ENCODE peak calls at places on chromosomes 13 and 19, in eight cellular contexts. One of them, this sample, is unnamed.

GRCh38 chr13:52010890-52011689 is at the start of gene ATP7B:
- ATAC-seq in naive thymus-derived CD4-positive, alpha-beta T cell: no peak
- ATAC-seq in activated naive CD4-positive, alpha-beta T cell treated with anti-CD3 and anti-CD28 coated beads, Interleukin-2, amount 50 U/mL, for 72 hours: peak
- ATAC-seq in activated T-cell treated with anti-CD3 and anti-CD28 coated beads, Interleukin-2, amount 50 U/mL, for 4 hours: peak
- ATAC-seq in HepG2: peak
- ATAC-seq in body of pancreas: peak
- ATAC-seq in CD4-positive, alpha-beta T cell: no peak
- ATAC-seq in stimulated activated naive CD8-positive, alpha-beta T cell treated with anti-CD3 and anti-CD28 coated beads, Interleukin-15, amount 100 ng/mL, for 72 hours: peak
- ATAC-seq in this sample: no peak

GRCh38 chr19:5918463-5919079 is 4.5 kb downstream of the CAPS start:
- ATAC-seq in activated T-cell treated with anti-CD3 and anti-CD28 coated beads, Interleukin-2, amount 50 U/mL, for 4 hours: no peak
- ATAC-seq in activated naive CD4-positive, alpha-beta T cell treated with anti-CD3 and anti-CD28 coated beads, Interleukin-2, amount 50 U/mL, for 72 hours: no peak
- ATAC-seq in naive thymus-derived CD4-positive, alpha-beta T cell: no peak
- ATAC-seq in stimulated activated naive CD8-positive, alpha-beta T cell treated with anti-CD3 and anti-CD28 coated beads, Interleukin-15, amount 100 ng/mL, for 72 hours: no peak
- ATAC-seq in CD4-positive, alpha-beta T cell: no peak
- ATAC-seq in body of pancreas: no peak
- ATAC-seq in HepG2: no peak
- ATAC-seq in this sample: no peak

GRCh38 chr19:51473009-51473707 is 5.2 kb upstream of the CEACAM18 start:
- ATAC-seq in naive thymus-derived CD4-positive, alpha-beta T cell: peak
- ATAC-seq in stimulated activated naive CD8-positive, alpha-beta T cell treated with anti-CD3 and anti-CD28 coated beads, Interleukin-15, amount 100 ng/mL, for 72 hours: peak
- ATAC-seq in HepG2: peak
- ATAC-seq in body of pancreas: peak
- ATAC-seq in CD4-positive, alpha-beta T cell: peak
- ATAC-seq in activated T-cell treated with anti-CD3 and anti-CD28 coated beads, Interleukin-2, amount 50 U/mL, for 4 hours: peak
- ATAC-seq in activated naive CD4-positive, alpha-beta T cell treated with anti-CD3 and anti-CD28 coated beads, Interleukin-2, amount 50 U/mL, for 72 hours: peak
- ATAC-seq in this sample: peak

GRCh38 chr19:36103842-36104552 is 6.9 kb upstream of the OVOL3 start:
- ATAC-seq in body of pancreas: no peak
- ATAC-seq in stimulated activated naive CD8-positive, alpha-beta T cell treated with anti-CD3 and anti-CD28 coated beads, Interleukin-15, amount 100 ng/mL, for 72 hours: no peak
- ATAC-seq in CD4-positive, alpha-beta T cell: no peak
- ATAC-seq in activated naive CD4-positive, alpha-beta T cell treated with anti-CD3 and anti-CD28 coated beads, Interleukin-2, amount 50 U/mL, for 72 hours: no peak
- ATAC-seq in HepG2: no peak
- ATAC-seq in activated T-cell treated with anti-CD3 and anti-CD28 coated beads, Interleukin-2, amount 50 U/mL, for 4 hours: no peak
- ATAC-seq in naive thymus-derived CD4-positive, alpha-beta T cell: no peak
- ATAC-seq in this sample: no peak

GRCh38 chr13:91586609-91587008 is 188.2 kb downstream of the GPC5 start:
- ATAC-seq in HepG2: no peak
- ATAC-seq in naive thymus-derived CD4-positive, alpha-beta T cell: no peak
- ATAC-seq in activated T-cell treated with anti-CD3 and anti-CD28 coated beads, Interleukin-2, amount 50 U/mL, for 4 hours: no peak
- ATAC-seq in stimulated activated naive CD8-positive, alpha-beta T cell treated with anti-CD3 and anti-CD28 coated beads, Interleukin-15, amount 100 ng/mL, for 72 hours: no peak
- ATAC-seq in body of pancreas: no peak
- ATAC-seq in activated naive CD4-positive, alpha-beta T cell treated with anti-CD3 and anti-CD28 coated beads, Interleukin-2, amount 50 U/mL, for 72 hours: no peak
- ATAC-seq in CD4-positive, alpha-beta T cell: no peak
- ATAC-seq in this sample: no peak

GRCh38 chr13:30000373-30000770 is 150.0 kb upstream of the UBL3 start:
- ATAC-seq in HepG2: no peak
- ATAC-seq in activated naive CD4-positive, alpha-beta T cell treated with anti-CD3 and anti-CD28 coated beads, Interleukin-2, amount 50 U/mL, for 72 hours: no peak
- ATAC-seq in body of pancreas: no peak
- ATAC-seq in stimulated activated naive CD8-positive, alpha-beta T cell treated with anti-CD3 and anti-CD28 coated beads, Interleukin-15, amount 100 ng/mL, for 72 hours: no peak
- ATAC-seq in activated T-cell treated with anti-CD3 and anti-CD28 coated beads, Interleukin-2, amount 50 U/mL, for 4 hours: no peak
- ATAC-seq in CD4-positive, alpha-beta T cell: no peak
- ATAC-seq in naive thymus-derived CD4-positive, alpha-beta T cell: no peak
- ATAC-seq in this sample: no peak

GRCh38 chr13:109745702-109746101 is 40.7 kb downstream of the IRS2 start:
- ATAC-seq in HepG2: no peak
- ATAC-seq in body of pancreas: no peak
- ATAC-seq in CD4-positive, alpha-beta T cell: no peak
- ATAC-seq in activated naive CD4-positive, alpha-beta T cell treated with anti-CD3 and anti-CD28 coated beads, Interleukin-2, amount 50 U/mL, for 72 hours: no peak
- ATAC-seq in stimulated activated naive CD8-positive, alpha-beta T cell treated with anti-CD3 and anti-CD28 coated beads, Interleukin-15, amount 100 ng/mL, for 72 hours: no peak
- ATAC-seq in naive thymus-derived CD4-positive, alpha-beta T cell: no peak
- ATAC-seq in activated T-cell treated with anti-CD3 and anti-CD28 coated beads, Interleukin-2, amount 50 U/mL, for 4 hours: no peak
- ATAC-seq in this sample: no peak

GRCh38 chr19:46351241-46352041 is 4.6 kb downstream of the PPP5C start:
- ATAC-seq in HepG2: no peak
- ATAC-seq in naive thymus-derived CD4-positive, alpha-beta T cell: no peak
- ATAC-seq in CD4-positive, alpha-beta T cell: peak
- ATAC-seq in activated naive CD4-positive, alpha-beta T cell treated with anti-CD3 and anti-CD28 coated beads, Interleukin-2, amount 50 U/mL, for 72 hours: no peak
- ATAC-seq in activated T-cell treated with anti-CD3 and anti-CD28 coated beads, Interleukin-2, amount 50 U/mL, for 4 hours: no peak
- ATAC-seq in stimulated activated naive CD8-positive, alpha-beta T cell treated with anti-CD3 and anti-CD28 coated beads, Interleukin-15, amount 100 ng/mL, for 72 hours: peak
- ATAC-seq in body of pancreas: peak
- ATAC-seq in this sample: peak

GRCh38 chr13:80359459-80360297 is 18.8 kb upstream of the SPRY2 start:
- ATAC-seq in body of pancreas: no peak
- ATAC-seq in naive thymus-derived CD4-positive, alpha-beta T cell: no peak
- ATAC-seq in stimulated activated naive CD8-positive, alpha-beta T cell treated with anti-CD3 and anti-CD28 coated beads, Interleukin-15, amount 100 ng/mL, for 72 hours: no peak
- ATAC-seq in activated T-cell treated with anti-CD3 and anti-CD28 coated beads, Interleukin-2, amount 50 U/mL, for 4 hours: no peak
- ATAC-seq in activated naive CD4-positive, alpha-beta T cell treated with anti-CD3 and anti-CD28 coated beads, Interleukin-2, amount 50 U/mL, for 72 hours: no peak
- ATAC-seq in CD4-positive, alpha-beta T cell: no peak
- ATAC-seq in HepG2: no peak
- ATAC-seq in this sample: no peak

GRCh38 chr19:13757805-13758772 is 6.2 kb upstream of the MRI1 start:
- ATAC-seq in activated naive CD4-positive, alpha-beta T cell treated with anti-CD3 and anti-CD28 coated beads, Interleukin-2, amount 50 U/mL, for 72 hours: no peak
- ATAC-seq in stimulated activated naive CD8-positive, alpha-beta T cell treated with anti-CD3 and anti-CD28 coated beads, Interleukin-15, amount 100 ng/mL, for 72 hours: no peak
- ATAC-seq in CD4-positive, alpha-beta T cell: no peak
- ATAC-seq in HepG2: no peak
- ATAC-seq in body of pancreas: no peak
- ATAC-seq in activated T-cell treated with anti-CD3 and anti-CD28 coated beads, Interleukin-2, amount 50 U/mL, for 4 hours: no peak
- ATAC-seq in naive thymus-derived CD4-positive, alpha-beta T cell: no peak
- ATAC-seq in this sample: no peak

GRCh38 chr13:79837741-79838450 is 356.9 kb downstream of the NDFIP2 start:
- ATAC-seq in activated T-cell treated with anti-CD3 and anti-CD28 coated beads, Interleukin-2, amount 50 U/mL, for 4 hours: no peak
- ATAC-seq in stimulated activated naive CD8-positive, alpha-beta T cell treated with anti-CD3 and anti-CD28 coated beads, Interleukin-15, amount 100 ng/mL, for 72 hours: no peak
- ATAC-seq in HepG2: no peak
- ATAC-seq in activated naive CD4-positive, alpha-beta T cell treated with anti-CD3 and anti-CD28 coated beads, Interleukin-2, amount 50 U/mL, for 72 hours: no peak
- ATAC-seq in naive thymus-derived CD4-positive, alpha-beta T cell: no peak
- ATAC-seq in CD4-positive, alpha-beta T cell: no peak
- ATAC-seq in body of pancreas: no peak
- ATAC-seq in this sample: no peak

GRCh38 chr19:6268382-6268771 is 11.4 kb downstream of the MLLT1 start:
- ATAC-seq in CD4-positive, alpha-beta T cell: no peak
- ATAC-seq in activated naive CD4-positive, alpha-beta T cell treated with anti-CD3 and anti-CD28 coated beads, Interleukin-2, amount 50 U/mL, for 72 hours: no peak
- ATAC-seq in stimulated activated naive CD8-positive, alpha-beta T cell treated with anti-CD3 and anti-CD28 coated beads, Interleukin-15, amount 100 ng/mL, for 72 hours: no peak
- ATAC-seq in HepG2: no peak
- ATAC-seq in activated T-cell treated with anti-CD3 and anti-CD28 coated beads, Interleukin-2, amount 50 U/mL, for 4 hours: no peak
- ATAC-seq in body of pancreas: no peak
- ATAC-seq in naive thymus-derived CD4-positive, alpha-beta T cell: no peak
- ATAC-seq in this sample: no peak

GRCh38 chr19:2341987-2342386 is 13.5 kb downstream of the SPPL2B start:
- ATAC-seq in stimulated activated naive CD8-positive, alpha-beta T cell treated with anti-CD3 and anti-CD28 coated beads, Interleukin-15, amount 100 ng/mL, for 72 hours: no peak
- ATAC-seq in CD4-positive, alpha-beta T cell: no peak
- ATAC-seq in body of pancreas: no peak
- ATAC-seq in activated T-cell treated with anti-CD3 and anti-CD28 coated beads, Interleukin-2, amount 50 U/mL, for 4 hours: no peak
- ATAC-seq in activated naive CD4-positive, alpha-beta T cell treated with anti-CD3 and anti-CD28 coated beads, Interleukin-2, amount 50 U/mL, for 72 hours: no peak
- ATAC-seq in HepG2: no peak
- ATAC-seq in naive thymus-derived CD4-positive, alpha-beta T cell: no peak
- ATAC-seq in this sample: no peak

GRCh38 chr19:38013913-38014575 is 107.0 kb downstream of the SIPA1L3 start:
- ATAC-seq in naive thymus-derived CD4-positive, alpha-beta T cell: no peak
- ATAC-seq in stimulated activated naive CD8-positive, alpha-beta T cell treated with anti-CD3 and anti-CD28 coated beads, Interleukin-15, amount 100 ng/mL, for 72 hours: no peak
- ATAC-seq in HepG2: no peak
- ATAC-seq in body of pancreas: no peak
- ATAC-seq in CD4-positive, alpha-beta T cell: no peak
- ATAC-seq in activated naive CD4-positive, alpha-beta T cell treated with anti-CD3 and anti-CD28 coated beads, Interleukin-2, amount 50 U/mL, for 72 hours: no peak
- ATAC-seq in activated T-cell treated with anti-CD3 and anti-CD28 coated beads, Interleukin-2, amount 50 U/mL, for 4 hours: no peak
- ATAC-seq in this sample: no peak

GRCh38 chr13:30685320-30685859 is 50.0 kb upstream of the ALOX5AP start:
- ATAC-seq in HepG2: no peak
- ATAC-seq in stimulated activated naive CD8-positive, alpha-beta T cell treated with anti-CD3 and anti-CD28 coated beads, Interleukin-15, amount 100 ng/mL, for 72 hours: no peak
- ATAC-seq in body of pancreas: no peak
- ATAC-seq in activated T-cell treated with anti-CD3 and anti-CD28 coated beads, Interleukin-2, amount 50 U/mL, for 4 hours: no peak
- ATAC-seq in naive thymus-derived CD4-positive, alpha-beta T cell: no peak
- ATAC-seq in activated naive CD4-positive, alpha-beta T cell treated with anti-CD3 and anti-CD28 coated beads, Interleukin-2, amount 50 U/mL, for 72 hours: no peak
- ATAC-seq in CD4-positive, alpha-beta T cell: no peak
- ATAC-seq in this sample: no peak

GRCh38 chr13:46759861-46760260 is 37.1 kb downstream of the ESD start:
- ATAC-seq in body of pancreas: peak
- ATAC-seq in activated naive CD4-positive, alpha-beta T cell treated with anti-CD3 and anti-CD28 coated beads, Interleukin-2, amount 50 U/mL, for 72 hours: no peak
- ATAC-seq in CD4-positive, alpha-beta T cell: no peak
- ATAC-seq in naive thymus-derived CD4-positive, alpha-beta T cell: peak
- ATAC-seq in activated T-cell treated with anti-CD3 and anti-CD28 coated beads, Interleukin-2, amount 50 U/mL, for 4 hours: no peak
- ATAC-seq in stimulated activated naive CD8-positive, alpha-beta T cell treated with anti-CD3 and anti-CD28 coated beads, Interleukin-15, amount 100 ng/mL, for 72 hours: no peak
- ATAC-seq in HepG2: no peak
- ATAC-seq in this sample: no peak

GRCh38 chr19:10288662-10289166 is 1.0 kb upstream of the ICAM5 start:
- ATAC-seq in HepG2: peak
- ATAC-seq in naive thymus-derived CD4-positive, alpha-beta T cell: no peak
- ATAC-seq in body of pancreas: no peak
- ATAC-seq in activated T-cell treated with anti-CD3 and anti-CD28 coated beads, Interleukin-2, amount 50 U/mL, for 4 hours: peak
- ATAC-seq in activated naive CD4-positive, alpha-beta T cell treated with anti-CD3 and anti-CD28 coated beads, Interleukin-2, amount 50 U/mL, for 72 hours: peak
- ATAC-seq in stimulated activated naive CD8-positive, alpha-beta T cell treated with anti-CD3 and anti-CD28 coated beads, Interleukin-15, amount 100 ng/mL, for 72 hours: peak
- ATAC-seq in CD4-positive, alpha-beta T cell: no peak
- ATAC-seq in this sample: peak

GRCh38 chr13:25046985-25047660 is 48.8 kb upstream of the PABPC3 start:
- ATAC-seq in CD4-positive, alpha-beta T cell: no peak
- ATAC-seq in body of pancreas: no peak
- ATAC-seq in naive thymus-derived CD4-positive, alpha-beta T cell: no peak
- ATAC-seq in stimulated activated naive CD8-positive, alpha-beta T cell treated with anti-CD3 and anti-CD28 coated beads, Interleukin-15, amount 100 ng/mL, for 72 hours: no peak
- ATAC-seq in HepG2: peak
- ATAC-seq in activated T-cell treated with anti-CD3 and anti-CD28 coated beads, Interleukin-2, amount 50 U/mL, for 4 hours: no peak
- ATAC-seq in activated naive CD4-positive, alpha-beta T cell treated with anti-CD3 and anti-CD28 coated beads, Interleukin-2, amount 50 U/mL, for 72 hours: no peak
- ATAC-seq in this sample: no peak

GRCh38 chr13:95553614-95554385 is 1.3 kb downstream of the CLDN10 start:
- ATAC-seq in naive thymus-derived CD4-positive, alpha-beta T cell: peak
- ATAC-seq in stimulated activated naive CD8-positive, alpha-beta T cell treated with anti-CD3 and anti-CD28 coated beads, Interleukin-15, amount 100 ng/mL, for 72 hours: peak
- ATAC-seq in activated naive CD4-positive, alpha-beta T cell treated with anti-CD3 and anti-CD28 coated beads, Interleukin-2, amount 50 U/mL, for 72 hours: no peak
- ATAC-seq in activated T-cell treated with anti-CD3 and anti-CD28 coated beads, Interleukin-2, amount 50 U/mL, for 4 hours: no peak
- ATAC-seq in CD4-positive, alpha-beta T cell: no peak
- ATAC-seq in HepG2: no peak
- ATAC-seq in body of pancreas: peak
- ATAC-seq in this sample: no peak

GRCh38 chr13:91144054-91144453 is 203.4 kb upstream of the MIR17HG start:
- ATAC-seq in CD4-positive, alpha-beta T cell: no peak
- ATAC-seq in activated naive CD4-positive, alpha-beta T cell treated with anti-CD3 and anti-CD28 coated beads, Interleukin-2, amount 50 U/mL, for 72 hours: no peak
- ATAC-seq in HepG2: no peak
- ATAC-seq in body of pancreas: no peak
- ATAC-seq in stimulated activated naive CD8-positive, alpha-beta T cell treated with anti-CD3 and anti-CD28 coated beads, Interleukin-15, amount 100 ng/mL, for 72 hours: no peak
- ATAC-seq in activated T-cell treated with anti-CD3 and anti-CD28 coated beads, Interleukin-2, amount 50 U/mL, for 4 hours: no peak
- ATAC-seq in naive thymus-derived CD4-positive, alpha-beta T cell: peak
- ATAC-seq in this sample: no peak

GRCh38 chr13:110924639-110924934 is 9.7 kb upstream of the ANKRD10 start:
- ATAC-seq in stimulated activated naive CD8-positive, alpha-beta T cell treated with anti-CD3 and anti-CD28 coated beads, Interleukin-15, amount 100 ng/mL, for 72 hours: no peak
- ATAC-seq in activated naive CD4-positive, alpha-beta T cell treated with anti-CD3 and anti-CD28 coated beads, Interleukin-2, amount 50 U/mL, for 72 hours: no peak
- ATAC-seq in body of pancreas: no peak
- ATAC-seq in HepG2: no peak
- ATAC-seq in naive thymus-derived CD4-positive, alpha-beta T cell: no peak
- ATAC-seq in CD4-positive, alpha-beta T cell: no peak
- ATAC-seq in activated T-cell treated with anti-CD3 and anti-CD28 coated beads, Interleukin-2, amount 50 U/mL, for 4 hours: no peak
- ATAC-seq in this sample: no peak

GRCh38 chr13:35252536-35253205 is 223.8 kb downstream of the MAB21L1 start:
- ATAC-seq in activated T-cell treated with anti-CD3 and anti-CD28 coated beads, Interleukin-2, amount 50 U/mL, for 4 hours: no peak
- ATAC-seq in HepG2: no peak
- ATAC-seq in activated naive CD4-positive, alpha-beta T cell treated with anti-CD3 and anti-CD28 coated beads, Interleukin-2, amount 50 U/mL, for 72 hours: no peak
- ATAC-seq in body of pancreas: no peak
- ATAC-seq in stimulated activated naive CD8-positive, alpha-beta T cell treated with anti-CD3 and anti-CD28 coated beads, Interleukin-15, amount 100 ng/mL, for 72 hours: peak
- ATAC-seq in naive thymus-derived CD4-positive, alpha-beta T cell: no peak
- ATAC-seq in CD4-positive, alpha-beta T cell: no peak
- ATAC-seq in this sample: no peak

GRCh38 chr19:17766543-17767131 is 15.4 kb downstream of the FCHO1 start:
- ATAC-seq in body of pancreas: peak
- ATAC-seq in activated naive CD4-positive, alpha-beta T cell treated with anti-CD3 and anti-CD28 coated beads, Interleukin-2, amount 50 U/mL, for 72 hours: no peak
- ATAC-seq in stimulated activated naive CD8-positive, alpha-beta T cell treated with anti-CD3 and anti-CD28 coated beads, Interleukin-15, amount 100 ng/mL, for 72 hours: no peak
- ATAC-seq in activated T-cell treated with anti-CD3 and anti-CD28 coated beads, Interleukin-2, amount 50 U/mL, for 4 hours: peak
- ATAC-seq in HepG2: peak
- ATAC-seq in CD4-positive, alpha-beta T cell: peak
- ATAC-seq in naive thymus-derived CD4-positive, alpha-beta T cell: peak
- ATAC-seq in this sample: no peak

GRCh38 chr19:46691948-46692347 is 25.0 kb downstream of the PRKD2 start:
- ATAC-seq in naive thymus-derived CD4-positive, alpha-beta T cell: no peak
- ATAC-seq in stimulated activated naive CD8-positive, alpha-beta T cell treated with anti-CD3 and anti-CD28 coated beads, Interleukin-15, amount 100 ng/mL, for 72 hours: no peak
- ATAC-seq in CD4-positive, alpha-beta T cell: no peak
- ATAC-seq in activated T-cell treated with anti-CD3 and anti-CD28 coated beads, Interleukin-2, amount 50 U/mL, for 4 hours: no peak
- ATAC-seq in body of pancreas: no peak
- ATAC-seq in activated naive CD4-positive, alpha-beta T cell treated with anti-CD3 and anti-CD28 coated beads, Interleukin-2, amount 50 U/mL, for 72 hours: no peak
- ATAC-seq in HepG2: no peak
- ATAC-seq in this sample: no peak

GRCh38 chr13:51280379-51280940 is 58.3 kb downstream of the FAM124A start:
- ATAC-seq in body of pancreas: no peak
- ATAC-seq in CD4-positive, alpha-beta T cell: no peak
- ATAC-seq in naive thymus-derived CD4-positive, alpha-beta T cell: no peak
- ATAC-seq in stimulated activated naive CD8-positive, alpha-beta T cell treated with anti-CD3 and anti-CD28 coated beads, Interleukin-15, amount 100 ng/mL, for 72 hours: no peak
- ATAC-seq in HepG2: no peak
- ATAC-seq in activated T-cell treated with anti-CD3 and anti-CD28 coated beads, Interleukin-2, amount 50 U/mL, for 4 hours: no peak
- ATAC-seq in activated naive CD4-positive, alpha-beta T cell treated with anti-CD3 and anti-CD28 coated beads, Interleukin-2, amount 50 U/mL, for 72 hours: no peak
- ATAC-seq in this sample: no peak

GRCh38 chr13:51999525-51999924 is 11.7 kb downstream of the ATP7B start:
- ATAC-seq in stimulated activated naive CD8-positive, alpha-beta T cell treated with anti-CD3 and anti-CD28 coated beads, Interleukin-15, amount 100 ng/mL, for 72 hours: no peak
- ATAC-seq in body of pancreas: peak
- ATAC-seq in activated naive CD4-positive, alpha-beta T cell treated with anti-CD3 and anti-CD28 coated beads, Interleukin-2, amount 50 U/mL, for 72 hours: no peak
- ATAC-seq in HepG2: no peak
- ATAC-seq in CD4-positive, alpha-beta T cell: no peak
- ATAC-seq in naive thymus-derived CD4-positive, alpha-beta T cell: no peak
- ATAC-seq in activated T-cell treated with anti-CD3 and anti-CD28 coated beads, Interleukin-2, amount 50 U/mL, for 4 hours: no peak
- ATAC-seq in this sample: no peak

GRCh38 chr13:50366488-50367174 is 351.4 kb downstream of the KCNRG start:
- ATAC-seq in HepG2: no peak
- ATAC-seq in naive thymus-derived CD4-positive, alpha-beta T cell: no peak
- ATAC-seq in body of pancreas: peak
- ATAC-seq in activated naive CD4-positive, alpha-beta T cell treated with anti-CD3 and anti-CD28 coated beads, Interleukin-2, amount 50 U/mL, for 72 hours: peak
- ATAC-seq in stimulated activated naive CD8-positive, alpha-beta T cell treated with anti-CD3 and anti-CD28 coated beads, Interleukin-15, amount 100 ng/mL, for 72 hours: peak
- ATAC-seq in CD4-positive, alpha-beta T cell: no peak
- ATAC-seq in activated T-cell treated with anti-CD3 and anti-CD28 coated beads, Interleukin-2, amount 50 U/mL, for 4 hours: peak
- ATAC-seq in this sample: peak

GRCh38 chr13:80131204-80131603 is 209.7 kb downstream of the SPRY2 start:
- ATAC-seq in activated T-cell treated with anti-CD3 and anti-CD28 coated beads, Interleukin-2, amount 50 U/mL, for 4 hours: no peak
- ATAC-seq in body of pancreas: peak
- ATAC-seq in stimulated activated naive CD8-positive, alpha-beta T cell treated with anti-CD3 and anti-CD28 coated beads, Interleukin-15, amount 100 ng/mL, for 72 hours: no peak
- ATAC-seq in CD4-positive, alpha-beta T cell: no peak
- ATAC-seq in HepG2: no peak
- ATAC-seq in activated naive CD4-positive, alpha-beta T cell treated with anti-CD3 and anti-CD28 coated beads, Interleukin-2, amount 50 U/mL, for 72 hours: no peak
- ATAC-seq in naive thymus-derived CD4-positive, alpha-beta T cell: no peak
- ATAC-seq in this sample: no peak

GRCh38 chr19:45385392-45386221 is 15.2 kb upstream of the ERCC2 start:
- ATAC-seq in body of pancreas: peak
- ATAC-seq in naive thymus-derived CD4-positive, alpha-beta T cell: peak
- ATAC-seq in HepG2: no peak
- ATAC-seq in stimulated activated naive CD8-positive, alpha-beta T cell treated with anti-CD3 and anti-CD28 coated beads, Interleukin-15, amount 100 ng/mL, for 72 hours: peak
- ATAC-seq in activated naive CD4-positive, alpha-beta T cell treated with anti-CD3 and anti-CD28 coated beads, Interleukin-2, amount 50 U/mL, for 72 hours: peak
- ATAC-seq in activated T-cell treated with anti-CD3 and anti-CD28 coated beads, Interleukin-2, amount 50 U/mL, for 4 hours: peak
- ATAC-seq in CD4-positive, alpha-beta T cell: peak
- ATAC-seq in this sample: peak

GRCh38 chr19:41735071-41735623 is 20.2 kb upstream of the CEACAM6 start:
- ATAC-seq in activated T-cell treated with anti-CD3 and anti-CD28 coated beads, Interleukin-2, amount 50 U/mL, for 4 hours: no peak
- ATAC-seq in body of pancreas: no peak
- ATAC-seq in naive thymus-derived CD4-positive, alpha-beta T cell: no peak
- ATAC-seq in HepG2: no peak
- ATAC-seq in CD4-positive, alpha-beta T cell: no peak
- ATAC-seq in stimulated activated naive CD8-positive, alpha-beta T cell treated with anti-CD3 and anti-CD28 coated beads, Interleukin-15, amount 100 ng/mL, for 72 hours: no peak
- ATAC-seq in activated naive CD4-positive, alpha-beta T cell treated with anti-CD3 and anti-CD28 coated beads, Interleukin-2, amount 50 U/mL, for 72 hours: peak
- ATAC-seq in this sample: peak

GRCh38 chr19:46288896-46289588 is 7.8 kb upstream of the HIF3A start:
- ATAC-seq in CD4-positive, alpha-beta T cell: no peak
- ATAC-seq in HepG2: no peak
- ATAC-seq in activated naive CD4-positive, alpha-beta T cell treated with anti-CD3 and anti-CD28 coated beads, Interleukin-2, amount 50 U/mL, for 72 hours: no peak
- ATAC-seq in stimulated activated naive CD8-positive, alpha-beta T cell treated with anti-CD3 and anti-CD28 coated beads, Interleukin-15, amount 100 ng/mL, for 72 hours: no peak
- ATAC-seq in activated T-cell treated with anti-CD3 and anti-CD28 coated beads, Interleukin-2, amount 50 U/mL, for 4 hours: no peak
- ATAC-seq in naive thymus-derived CD4-positive, alpha-beta T cell: no peak
- ATAC-seq in body of pancreas: peak
- ATAC-seq in this sample: peak

GRCh38 chr19:40006273-40006691 is 9.4 kb downstream of the ZNF546 start:
- ATAC-seq in activated T-cell treated with anti-CD3 and anti-CD28 coated beads, Interleukin-2, amount 50 U/mL, for 4 hours: no peak
- ATAC-seq in activated naive CD4-positive, alpha-beta T cell treated with anti-CD3 and anti-CD28 coated beads, Interleukin-2, amount 50 U/mL, for 72 hours: no peak
- ATAC-seq in body of pancreas: no peak
- ATAC-seq in stimulated activated naive CD8-positive, alpha-beta T cell treated with anti-CD3 and anti-CD28 coated beads, Interleukin-15, amount 100 ng/mL, for 72 hours: no peak
- ATAC-seq in HepG2: no peak
- ATAC-seq in naive thymus-derived CD4-positive, alpha-beta T cell: no peak
- ATAC-seq in CD4-positive, alpha-beta T cell: no peak
- ATAC-seq in this sample: no peak

GRCh38 chr19:28403698-28404099 is 809.3 kb downstream of the UQCRFS1 start:
- ATAC-seq in activated naive CD4-positive, alpha-beta T cell treated with anti-CD3 and anti-CD28 coated beads, Interleukin-2, amount 50 U/mL, for 72 hours: no peak
- ATAC-seq in CD4-positive, alpha-beta T cell: no peak
- ATAC-seq in HepG2: no peak
- ATAC-seq in activated T-cell treated with anti-CD3 and anti-CD28 coated beads, Interleukin-2, amount 50 U/mL, for 4 hours: no peak
- ATAC-seq in body of pancreas: no peak
- ATAC-seq in stimulated activated naive CD8-positive, alpha-beta T cell treated with anti-CD3 and anti-CD28 coated beads, Interleukin-15, amount 100 ng/mL, for 72 hours: no peak
- ATAC-seq in naive thymus-derived CD4-positive, alpha-beta T cell: no peak
- ATAC-seq in this sample: no peak

GRCh38 chr13:24215732-24216131 is 55.2 kb downstream of the SPATA13 start:
- ATAC-seq in CD4-positive, alpha-beta T cell: no peak
- ATAC-seq in stimulated activated naive CD8-positive, alpha-beta T cell treated with anti-CD3 and anti-CD28 coated beads, Interleukin-15, amount 100 ng/mL, for 72 hours: no peak
- ATAC-seq in naive thymus-derived CD4-positive, alpha-beta T cell: no peak
- ATAC-seq in HepG2: no peak
- ATAC-seq in activated naive CD4-positive, alpha-beta T cell treated with anti-CD3 and anti-CD28 coated beads, Interleukin-2, amount 50 U/mL, for 72 hours: no peak
- ATAC-seq in activated T-cell treated with anti-CD3 and anti-CD28 coated beads, Interleukin-2, amount 50 U/mL, for 4 hours: no peak
- ATAC-seq in body of pancreas: peak
- ATAC-seq in this sample: no peak